ENCODE peak calls at places on chromosomes 12 and 14, in ten cellular contexts. K is tibial artery, T is chondrocyte, A is LoVo, V is HEK293T, C is A549, U is fibroblast of gingiva, B is tibial nerve, H is skeletal muscle cell, W is body of pancreas. O is an unnamed sample.

GRCh38 chr14:91361236-91361811 is 56.3 kb downstream of the CCDC88C start:
- DNase-seq in B (peak), U (peak), T (peak), K (no peak), A (no peak), V (no peak), H (no peak), W (peak), C (no peak), O (peak)

GRCh38 chr14:31341280-31341679 is 79.1 kb downstream of the HEATR5A start:
- DNase-seq in K (no peak), T (no peak), C (no peak), H (no peak), U (no peak), V (no peak), W (no peak), A (no peak), B (no peak), O (no peak)

GRCh38 chr12:102879144-102879763 is 37.8 kb downstream of the PAH start:
- DNase-seq in C (peak), U (peak), A (peak), K (peak), H (no peak), V (peak), W (peak), B (peak), T (no peak), O (no peak)

GRCh38 chr12:39867631-39868030 is 238.2 kb downstream of the SLC2A13 start:
- DNase-seq in V (no peak), U (no peak), C (no peak), B (no peak), T (no peak), W (no peak), A (no peak), K (no peak), H (no peak), O (no peak)

GRCh38 chr12:34604631-34605509 is 582.6 kb downstream of the ALG10 start:
- DNase-seq in V (peak), W (no peak), U (no peak), K (no peak), T (peak), C (no peak), A (no peak), B (no peak), H (no peak), O (no peak)

GRCh38 chr12:28882444-28882843 is 266.6 kb upstream of the FAR2 start:
- DNase-seq in T (no peak), U (no peak), B (no peak), A (no peak), V (no peak), K (no peak), W (no peak), H (no peak), C (no peak), O (no peak)

GRCh38 chr14:103142031-103142430 is 18.8 kb downstream of the TNFAIP2 start:
- DNase-seq in C (no peak), W (no peak), B (no peak), H (no peak), T (no peak), V (no peak), A (no peak), U (no peak), K (no peak), O (no peak)

GRCh38 chr12:79397609-79398008 is 293.2 kb downstream of the PAWR start:
- DNase-seq in C (no peak), U (no peak), V (no peak), T (no peak), A (no peak), B (no peak), H (no peak), K (no peak), W (no peak), O (no peak)

GRCh38 chr14:74671789-74672188 is 41.1 kb downstream of the AREL1 start:
- DNase-seq in V (no peak), A (no peak), U (peak), B (peak), T (no peak), C (no peak), K (no peak), W (no peak), H (no peak), O (no peak)

GRCh38 chr14:61569783-61570182 is 125.5 kb upstream of the HIF1A start:
- DNase-seq in A (peak), C (no peak), V (no peak), U (peak), H (peak), B (peak), W (peak), T (no peak), K (peak), O (no peak)

GRCh38 chr12:75694891-75695290 is 183.5 kb upstream of the KRR1 start:
- DNase-seq in W (no peak), U (no peak), A (no peak), C (no peak), B (no peak), H (peak), T (no peak), K (no peak), V (no peak), O (no peak)

GRCh38 chr12:112822056-112822455 is 30.5 kb downstream of the RPH3A start:
- DNase-seq in W (no peak), B (no peak), C (no peak), T (no peak), U (no peak), A (no peak), K (no peak), H (no peak), V (no peak), O (no peak)

GRCh38 chr14:91250912-91251311 is 6.4 kb upstream of the GPR68 start:
- DNase-seq in V (no peak), W (no peak), C (no peak), A (no peak), H (no peak), T (no peak), U (peak), K (no peak), B (no peak), O (no peak)

GRCh38 chr14:54219281-54220121 is 177.3 kb upstream of the CDKN3 start:
- DNase-seq in V (no peak), T (no peak), K (no peak), A (no peak), W (no peak), U (peak), H (no peak), B (no peak), C (no peak), O (no peak)

GRCh38 chr12:47734725-47735480 is 9.6 kb upstream of the ENDOU start:
- DNase-seq in V (no peak), A (no peak), U (no peak), H (no peak), W (no peak), K (no peak), T (no peak), C (no peak), B (no peak), O (no peak)

GRCh38 chr12:122839907-122840554 is 4.8 kb downstream of the HIP1R start:
- DNase-seq in B (no peak), V (no peak), W (no peak), K (no peak), H (no peak), C (no peak), T (no peak), A (no peak), U (no peak), O (no peak)

GRCh38 chr12:104182144-104182543 is 33.4 kb upstream of the TXNRD1 start:
- DNase-seq in H (peak), K (peak), B (peak), W (peak), T (no peak), V (no peak), C (no peak), A (no peak), U (peak), O (no peak)

GRCh38 chr12:120710805-120711296 is 593 bp downstream of the UNC119B start:
- DNase-seq in V (peak), T (no peak), C (peak), U (no peak), H (no peak), B (no peak), K (no peak), W (no peak), A (no peak), O (no peak)

GRCh38 chr14:61695695-61696527 is 598 bp downstream of the HIF1A start:
- DNase-seq in C (peak), K (peak), B (peak), A (peak), V (peak), W (peak), U (peak), T (peak), H (no peak), O (peak)

GRCh38 chr12:13250416-13250815 is 53.9 kb downstream of the EMP1 start:
- DNase-seq in B (no peak), T (no peak), W (no peak), V (no peak), U (no peak), C (no peak), A (peak), H (no peak), K (no peak), O (no peak)

GRCh38 chr12:5996459-5996858 is 51.4 kb upstream of the ANO2 start:
- DNase-seq in W (no peak), V (no peak), B (no peak), H (no peak), T (no peak), K (no peak), C (no peak), U (no peak), A (no peak), O (no peak)

GRCh38 chr12:22935501-22935900 is 310.5 kb downstream of the ETNK1 start:
- DNase-seq in T (no peak), K (no peak), A (no peak), U (peak), B (no peak), W (no peak), V (peak), C (no peak), H (no peak), O (no peak)

GRCh38 chr12:52038447-52038846 is 12.8 kb upstream of the NR4A1 start:
- DNase-seq in H (no peak), V (no peak), C (no peak), W (no peak), T (no peak), A (no peak), B (no peak), U (no peak), K (no peak), O (no peak)

GRCh38 chr12:79329933-79330332 is 360.8 kb downstream of the PAWR start:
- DNase-seq in U (peak), A (no peak), K (no peak), B (no peak), W (no peak), C (no peak), H (peak), T (no peak), V (no peak), O (no peak)

GRCh38 chr12:52204095-52204930 is 12.5 kb upstream of the KRT80 start:
- DNase-seq in A (peak), K (no peak), T (peak), V (no peak), W (no peak), H (no peak), U (no peak), C (no peak), B (no peak), O (no peak)

GRCh38 chr14:22613736-22614239 is 15.7 kb downstream of the ABHD4 start:
- DNase-seq in K (no peak), U (no peak), T (no peak), W (no peak), C (no peak), H (no peak), V (no peak), B (no peak), A (no peak), O (no peak)

GRCh38 chr12:59620326-59620725 is 24.5 kb downstream of the SLC16A7 start:
- DNase-seq in H (no peak), W (no peak), A (no peak), K (no peak), U (no peak), T (no peak), C (no peak), B (no peak), V (no peak), O (no peak)

GRCh38 chr14:36771256-36771655 is 109.6 kb downstream of the PAX9 start:
- DNase-seq in K (no peak), W (no peak), V (no peak), B (no peak), A (no peak), T (no peak), U (no peak), H (no peak), C (no peak), O (no peak)

GRCh38 chr14:66070542-66071319 is 415.4 kb upstream of the CCDC196 start:
- DNase-seq in V (peak), H (no peak), K (no peak), A (peak), C (peak), U (no peak), B (peak), T (no peak), W (peak), O (peak)

GRCh38 chr14:64465856-64466554 is 706 bp downstream of the AKAP5 start:
- DNase-seq in A (peak), T (no peak), H (no peak), V (peak), K (no peak), C (peak), U (peak), W (peak), B (peak), O (peak)

GRCh38 chr12:132117558-132117875 is 26.6 kb downstream of the DDX51 start:
- DNase-seq in U (no peak), T (no peak), W (no peak), B (no peak), C (peak), V (peak), A (no peak), H (no peak), K (no peak), O (no peak)

O was measured in HuH-7.